ENCODE peak calls at places on chromosomes 5 and 9, in six cellular contexts. One of them, this sample, is unnamed.
A peak's percentile ranks its signal among the peaks of the same experiment; 100 is the strongest.

GRCh38 chr9:70435948-70436347 is 21.5 kb upstream of the KLF9 start:
- DNase-seq in right lobe of liver: no peak
- DNase-seq in AG04450: no peak
- DNase-seq in IMR-90: peak; percentile 82
- DNase-seq in choroid plexus epithelial cell: peak; percentile 84
- DNase-seq in esophagus squamous epithelium: no peak
- DNase-seq in this sample: peak; percentile 69

GRCh38 chr9:38084556-38084880 is 15.5 kb upstream of the SHB start:
- DNase-seq in right lobe of liver: no peak
- DNase-seq in AG04450: no peak
- DNase-seq in IMR-90: no peak
- DNase-seq in choroid plexus epithelial cell: no peak
- DNase-seq in esophagus squamous epithelium: no peak
- DNase-seq in this sample: no peak

GRCh38 chr5:14787801-14788579 is 83.6 kb downstream of the ANKH start:
- DNase-seq in right lobe of liver: no peak
- DNase-seq in AG04450: no peak
- DNase-seq in IMR-90: no peak
- DNase-seq in choroid plexus epithelial cell: no peak
- DNase-seq in esophagus squamous epithelium: no peak
- DNase-seq in this sample: no peak

GRCh38 chr9:16544842-16545241 is 325.6 kb downstream of the BNC2 start:
- DNase-seq in right lobe of liver: no peak
- DNase-seq in AG04450: no peak
- DNase-seq in IMR-90: no peak
- DNase-seq in choroid plexus epithelial cell: peak; percentile 34
- DNase-seq in esophagus squamous epithelium: no peak
- DNase-seq in this sample: no peak

GRCh38 chr5:80139573-80139972 is 104.4 kb downstream of the THBS4 start:
- DNase-seq in right lobe of liver: peak; percentile 2
- DNase-seq in AG04450: no peak
- DNase-seq in IMR-90: no peak
- DNase-seq in choroid plexus epithelial cell: no peak
- DNase-seq in esophagus squamous epithelium: no peak
- DNase-seq in this sample: no peak

GRCh38 chr5:169873642-169874041 is 106.7 kb downstream of the INSYN2B start:
- DNase-seq in right lobe of liver: no peak
- DNase-seq in AG04450: no peak
- DNase-seq in IMR-90: peak; percentile 67
- DNase-seq in choroid plexus epithelial cell: peak; percentile 99
- DNase-seq in esophagus squamous epithelium: no peak
- DNase-seq in this sample: peak; percentile 68

GRCh38 chr5:114010362-114010761 is 351.5 kb upstream of the KCNN2 start:
- DNase-seq in right lobe of liver: no peak
- DNase-seq in AG04450: peak; percentile 29
- DNase-seq in IMR-90: peak; percentile 87
- DNase-seq in choroid plexus epithelial cell: peak; percentile 3
- DNase-seq in esophagus squamous epithelium: no peak
- DNase-seq in this sample: peak; percentile 57

GRCh38 chr5:42337143-42337542 is 86.1 kb upstream of the GHR start:
- DNase-seq in right lobe of liver: no peak
- DNase-seq in AG04450: no peak
- DNase-seq in IMR-90: no peak
- DNase-seq in choroid plexus epithelial cell: no peak
- DNase-seq in esophagus squamous epithelium: no peak
- DNase-seq in this sample: no peak

GRCh38 chr5:82924241-82924989 is 152.8 kb downstream of the TMEM167A start:
- DNase-seq in right lobe of liver: no peak
- DNase-seq in AG04450: no peak
- DNase-seq in IMR-90: no peak
- DNase-seq in choroid plexus epithelial cell: peak; percentile 63
- DNase-seq in esophagus squamous epithelium: no peak
- DNase-seq in this sample: no peak

GRCh38 chr5:6714221-6715041 is 1.2 kb downstream of the TENT4A start:
- DNase-seq in right lobe of liver: no peak
- DNase-seq in AG04450: no peak
- DNase-seq in IMR-90: no peak
- DNase-seq in choroid plexus epithelial cell: no peak
- DNase-seq in esophagus squamous epithelium: no peak
- DNase-seq in this sample: no peak

GRCh38 chr5:122102825-122103224 is 24.8 kb upstream of the LOX start:
- DNase-seq in right lobe of liver: no peak
- DNase-seq in AG04450: peak; percentile 26
- DNase-seq in IMR-90: peak; percentile 85
- DNase-seq in choroid plexus epithelial cell: peak; percentile 98
- DNase-seq in esophagus squamous epithelium: no peak
- DNase-seq in this sample: peak; percentile 71

GRCh38 chr5:127639804-127640203 is 9.1 kb upstream of the CTXN3 start:
- DNase-seq in right lobe of liver: no peak
- DNase-seq in AG04450: no peak
- DNase-seq in IMR-90: no peak
- DNase-seq in choroid plexus epithelial cell: no peak
- DNase-seq in esophagus squamous epithelium: no peak
- DNase-seq in this sample: no peak

GRCh38 chr5:102903074-102903871 is 148.2 kb downstream of the PAM start:
- DNase-seq in right lobe of liver: no peak
- DNase-seq in AG04450: peak; percentile 18
- DNase-seq in IMR-90: peak; percentile 36
- DNase-seq in choroid plexus epithelial cell: no peak
- DNase-seq in esophagus squamous epithelium: no peak
- DNase-seq in this sample: peak; percentile 29

GRCh38 chr5:139668064-139668880 is 20.1 kb downstream of the CXXC5 start:
- DNase-seq in right lobe of liver: no peak
- DNase-seq in AG04450: no peak
- DNase-seq in IMR-90: no peak
- DNase-seq in choroid plexus epithelial cell: no peak
- DNase-seq in esophagus squamous epithelium: no peak
- DNase-seq in this sample: no peak

GRCh38 chr5:40879163-40879942 is 29.9 kb upstream of the C7 start:
- DNase-seq in right lobe of liver: no peak
- DNase-seq in AG04450: no peak
- DNase-seq in IMR-90: peak; percentile 45
- DNase-seq in choroid plexus epithelial cell: peak; percentile 59
- DNase-seq in esophagus squamous epithelium: no peak
- DNase-seq in this sample: peak; percentile 8

GRCh38 chr9:84919498-84919897 is 250.0 kb downstream of the NTRK2 start:
- DNase-seq in right lobe of liver: no peak
- DNase-seq in AG04450: no peak
- DNase-seq in IMR-90: no peak
- DNase-seq in choroid plexus epithelial cell: no peak
- DNase-seq in esophagus squamous epithelium: no peak
- DNase-seq in this sample: no peak

GRCh38 chr5:160769264-160769663 is 82.7 kb downstream of the ATP10B start:
- DNase-seq in right lobe of liver: no peak
- DNase-seq in AG04450: no peak
- DNase-seq in IMR-90: no peak
- DNase-seq in choroid plexus epithelial cell: no peak
- DNase-seq in esophagus squamous epithelium: no peak
- DNase-seq in this sample: no peak

DNA sequence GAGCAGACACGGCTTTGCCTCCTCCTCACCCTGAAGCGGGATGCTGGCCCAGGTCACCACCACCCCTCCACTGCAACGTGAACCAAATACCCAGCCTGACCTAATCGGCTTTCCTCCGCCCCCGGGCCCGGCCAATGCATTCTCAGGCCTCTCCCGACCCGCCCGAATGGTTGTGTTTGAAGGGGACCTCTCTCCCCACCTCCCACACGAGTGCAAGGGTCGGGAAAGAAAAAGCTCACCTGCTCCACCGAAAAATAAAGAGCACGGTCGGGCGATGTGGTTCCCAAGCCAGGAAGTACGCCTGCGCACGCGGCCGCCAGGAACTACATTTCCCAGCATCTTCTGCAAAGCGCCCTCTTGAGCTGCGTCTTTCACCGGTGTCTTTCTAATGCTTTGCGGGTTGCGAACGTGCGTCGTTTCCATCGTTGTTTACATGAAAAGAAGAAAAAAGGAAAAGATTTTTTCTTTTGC is at the start of gene ZNF883:
- DNase-seq in right lobe of liver: no peak
- DNase-seq in AG04450: no peak
- DNase-seq in IMR-90: peak; percentile 55
- DNase-seq in choroid plexus epithelial cell: peak; percentile 76
- DNase-seq in esophagus squamous epithelium: no peak
- DNase-seq in this sample: peak; percentile 37
- TF ChIP-seq CTCF in right lobe of liver: no peak
- TF ChIP-seq CTCF in AG04450: peak; percentile 23
- TF ChIP-seq CTCF in IMR-90: peak; percentile 6
- TF ChIP-seq CTCF in choroid plexus epithelial cell: peak; percentile 41
- TF ChIP-seq CTCF in esophagus squamous epithelium: no peak
- TF ChIP-seq CTCF in this sample: peak; percentile 27

GRCh38 chr5:173901705-173902104 is 13.6 kb downstream of the CPEB4 start:
- DNase-seq in right lobe of liver: no peak
- DNase-seq in AG04450: no peak
- DNase-seq in IMR-90: no peak
- DNase-seq in choroid plexus epithelial cell: no peak
- DNase-seq in esophagus squamous epithelium: no peak
- DNase-seq in this sample: no peak
- H3K4me3 ChIP-seq in right lobe of liver: no peak overlapping the region
- H3K4me3 ChIP-seq in AG04450: no peak overlapping the region
- H3K4me3 ChIP-seq in IMR-90: no peak overlapping the region
- H3K4me3 ChIP-seq in choroid plexus epithelial cell: no peak overlapping the region
- H3K4me3 ChIP-seq in esophagus squamous epithelium: no peak overlapping the region
- H3K4me3 ChIP-seq in this sample: no peak overlapping the region

GRCh38 chr5:135880801-135881200 is 14.8 kb downstream of the IL9 start:
- DNase-seq in right lobe of liver: no peak
- DNase-seq in AG04450: no peak
- DNase-seq in IMR-90: no peak
- DNase-seq in choroid plexus epithelial cell: no peak
- DNase-seq in esophagus squamous epithelium: no peak
- DNase-seq in this sample: no peak

GRCh38 chr5:135881244-135881643 is 14.4 kb downstream of the IL9 start:
- DNase-seq in right lobe of liver: no peak
- DNase-seq in AG04450: no peak
- DNase-seq in IMR-90: no peak
- DNase-seq in choroid plexus epithelial cell: no peak
- DNase-seq in esophagus squamous epithelium: no peak
- DNase-seq in this sample: no peak

GRCh38 chr5:135878156-135878620 is 17.5 kb downstream of the IL9 start:
- DNase-seq in right lobe of liver: no peak
- DNase-seq in AG04450: no peak
- DNase-seq in IMR-90: no peak
- DNase-seq in choroid plexus epithelial cell: no peak
- DNase-seq in esophagus squamous epithelium: no peak
- DNase-seq in this sample: no peak

GRCh38 chr5:135879591-135879990 is 16.1 kb downstream of the IL9 start:
- DNase-seq in right lobe of liver: no peak
- DNase-seq in AG04450: no peak
- DNase-seq in IMR-90: no peak
- DNase-seq in choroid plexus epithelial cell: no peak
- DNase-seq in esophagus squamous epithelium: no peak
- DNase-seq in this sample: no peak

DNA sequence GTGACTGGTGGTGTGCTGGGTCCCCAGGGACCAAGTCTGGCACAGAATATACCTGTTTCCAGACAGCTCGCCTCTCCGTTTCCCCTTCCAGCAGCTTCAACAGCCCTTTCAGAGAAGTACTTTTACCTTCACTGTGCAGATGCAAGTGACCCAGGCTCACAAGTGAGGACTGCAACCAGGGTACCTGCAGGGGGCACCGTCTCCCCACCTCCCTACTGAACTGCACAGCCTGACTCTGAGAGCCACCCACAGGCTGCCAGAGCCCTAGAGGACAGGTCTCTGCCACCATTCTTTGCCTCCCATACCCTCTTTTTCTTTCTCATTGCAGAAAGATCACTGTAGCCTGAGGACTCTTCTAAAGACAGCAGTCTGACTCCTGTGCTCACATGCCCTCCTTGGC is 15.4 kb downstream of the IL9 start:
- DNase-seq in right lobe of liver: no peak
- DNase-seq in AG04450: no peak
- DNase-seq in IMR-90: no peak
- DNase-seq in choroid plexus epithelial cell: peak; percentile 13
- DNase-seq in esophagus squamous epithelium: no peak
- DNase-seq in this sample: no peak
- TF ChIP-seq CTCF in right lobe of liver: no peak
- TF ChIP-seq CTCF in AG04450: peak; percentile 28
- TF ChIP-seq CTCF in IMR-90: peak; percentile 22
- TF ChIP-seq CTCF in choroid plexus epithelial cell: peak; percentile 40
- TF ChIP-seq CTCF in esophagus squamous epithelium: no peak
- TF ChIP-seq CTCF in this sample: peak; percentile 40

GRCh38 chr5:177351392-177352329 is at the start of gene LMAN2:
- DNase-seq in right lobe of liver: peak; percentile 96
- DNase-seq in AG04450: peak; percentile 91
- DNase-seq in IMR-90: peak; percentile 96
- DNase-seq in choroid plexus epithelial cell: peak; percentile 98
- DNase-seq in esophagus squamous epithelium: peak; percentile 82
- DNase-seq in this sample: peak; percentile 87

GRCh38 chr5:177349362-177349647 is 2.2 kb downstream of the LMAN2 start:
- DNase-seq in right lobe of liver: no peak
- DNase-seq in AG04450: no peak
- DNase-seq in IMR-90: no peak
- DNase-seq in choroid plexus epithelial cell: no peak
- DNase-seq in esophagus squamous epithelium: no peak
- DNase-seq in this sample: no peak

GRCh38 chr5:177347699-177348098 is 3.8 kb downstream of the LMAN2 start:
- DNase-seq in right lobe of liver: no peak
- DNase-seq in AG04450: no peak
- DNase-seq in IMR-90: no peak
- DNase-seq in choroid plexus epithelial cell: no peak
- DNase-seq in esophagus squamous epithelium: no peak
- DNase-seq in this sample: no peak

GRCh38 chr5:177350776-177351391 is 584 bp downstream of the LMAN2 start:
- DNase-seq in right lobe of liver: no peak
- DNase-seq in AG04450: no peak
- DNase-seq in IMR-90: no peak
- DNase-seq in choroid plexus epithelial cell: no peak
- DNase-seq in esophagus squamous epithelium: no peak
- DNase-seq in this sample: no peak

GRCh38 chr5:177349762-177350161 is 1.7 kb downstream of the LMAN2 start:
- DNase-seq in right lobe of liver: no peak
- DNase-seq in AG04450: no peak
- DNase-seq in IMR-90: no peak
- DNase-seq in choroid plexus epithelial cell: no peak
- DNase-seq in esophagus squamous epithelium: no peak
- DNase-seq in this sample: no peak
- H3K4me3 ChIP-seq in right lobe of liver: peak overlapping the region; percentile 72
- H3K4me3 ChIP-seq in AG04450: peak overlapping the region; percentile 100
- H3K4me3 ChIP-seq in IMR-90: peak overlapping the region; percentile 5
- H3K4me3 ChIP-seq in choroid plexus epithelial cell: no peak overlapping the region
- H3K4me3 ChIP-seq in esophagus squamous epithelium: peak overlapping the region; percentile 90
- H3K4me3 ChIP-seq in this sample: peak overlapping the region; percentile 100

This sample was measured in astrocyte of the cerebellum.